ENCODE peak calls at places on chromosomes 7 and 10, in ten cellular contexts. One of them, this sample, is unnamed.

GRCh38 chr7:120993575-120994191 is 5.2 kb downstream of the CPED1 start:
- DNase-seq in CD4-positive, alpha-beta T cell: no peak
- DNase-seq in esophagus squamous epithelium: no peak
- DNase-seq in WTC11: no peak
- DNase-seq in progenitor cell of endocrine pancreas: no peak
- DNase-seq in spleen: no peak
- DNase-seq in mesothelial cell of epicardium: no peak
- DNase-seq in PC-3: peak
- DNase-seq in brain microvascular endothelial cell: no peak
- DNase-seq in HL-60: no peak
- DNase-seq in this sample: peak

GRCh38 chr10:17682236-17682946 is 38.4 kb downstream of the STAM start:
- DNase-seq in WTC11: no peak
- DNase-seq in esophagus squamous epithelium: no peak
- DNase-seq in progenitor cell of endocrine pancreas: no peak
- DNase-seq in PC-3: no peak
- DNase-seq in spleen: no peak
- DNase-seq in CD4-positive, alpha-beta T cell: no peak
- DNase-seq in brain microvascular endothelial cell: no peak
- DNase-seq in HL-60: no peak
- DNase-seq in mesothelial cell of epicardium: no peak
- DNase-seq in this sample: no peak

GRCh38 chr7:44754802-44755697 is 6.4 kb downstream of the ZMIZ2 start:
- DNase-seq in spleen: peak
- DNase-seq in CD4-positive, alpha-beta T cell: no peak
- DNase-seq in HL-60: no peak
- DNase-seq in brain microvascular endothelial cell: no peak
- DNase-seq in progenitor cell of endocrine pancreas: no peak
- DNase-seq in mesothelial cell of epicardium: no peak
- DNase-seq in esophagus squamous epithelium: no peak
- DNase-seq in WTC11: no peak
- DNase-seq in PC-3: no peak
- DNase-seq in this sample: no peak

GRCh38 chr7:138449580-138449979 is 10.5 kb upstream of the TRIM24 start:
- DNase-seq in HL-60: no peak
- DNase-seq in CD4-positive, alpha-beta T cell: peak
- DNase-seq in progenitor cell of endocrine pancreas: no peak
- DNase-seq in mesothelial cell of epicardium: no peak
- DNase-seq in WTC11: peak
- DNase-seq in spleen: no peak
- DNase-seq in esophagus squamous epithelium: no peak
- DNase-seq in PC-3: no peak
- DNase-seq in brain microvascular endothelial cell: no peak
- DNase-seq in this sample: peak

GRCh38 chr10:70985824-70986336 is 97.5 kb upstream of the PCBD1 start:
- DNase-seq in esophagus squamous epithelium: no peak
- DNase-seq in HL-60: no peak
- DNase-seq in brain microvascular endothelial cell: no peak
- DNase-seq in WTC11: no peak
- DNase-seq in PC-3: peak
- DNase-seq in mesothelial cell of epicardium: no peak
- DNase-seq in CD4-positive, alpha-beta T cell: no peak
- DNase-seq in spleen: peak
- DNase-seq in progenitor cell of endocrine pancreas: no peak
- DNase-seq in this sample: no peak

GRCh38 chr7:73831656-73832579 is 1.1 kb downstream of the CLDN4 start:
- DNase-seq in WTC11: peak
- DNase-seq in CD4-positive, alpha-beta T cell: no peak
- DNase-seq in HL-60: no peak
- DNase-seq in spleen: no peak
- DNase-seq in esophagus squamous epithelium: no peak
- DNase-seq in progenitor cell of endocrine pancreas: peak
- DNase-seq in PC-3: peak
- DNase-seq in brain microvascular endothelial cell: no peak
- DNase-seq in mesothelial cell of epicardium: peak
- DNase-seq in this sample: no peak

GRCh38 chr10:119079572-119080520 is 771 bp downstream of the EIF3A start:
- DNase-seq in spleen: peak
- DNase-seq in CD4-positive, alpha-beta T cell: peak
- DNase-seq in brain microvascular endothelial cell: peak
- DNase-seq in PC-3: peak
- DNase-seq in WTC11: peak
- DNase-seq in esophagus squamous epithelium: peak
- DNase-seq in HL-60: no peak
- DNase-seq in mesothelial cell of epicardium: no peak
- DNase-seq in progenitor cell of endocrine pancreas: peak
- DNase-seq in this sample: peak

GRCh38 chr10:15427836-15428414 is 56.8 kb upstream of the FAM171A1 start:
- DNase-seq in WTC11: no peak
- DNase-seq in PC-3: peak
- DNase-seq in brain microvascular endothelial cell: peak
- DNase-seq in HL-60: no peak
- DNase-seq in mesothelial cell of epicardium: no peak
- DNase-seq in esophagus squamous epithelium: no peak
- DNase-seq in progenitor cell of endocrine pancreas: no peak
- DNase-seq in CD4-positive, alpha-beta T cell: no peak
- DNase-seq in spleen: no peak
- DNase-seq in this sample: peak

GRCh38 chr7:111223802-111224253 is 132.9 kb downstream of the LRRN3 start:
- DNase-seq in mesothelial cell of epicardium: no peak
- DNase-seq in progenitor cell of endocrine pancreas: no peak
- DNase-seq in HL-60: no peak
- DNase-seq in brain microvascular endothelial cell: no peak
- DNase-seq in spleen: no peak
- DNase-seq in CD4-positive, alpha-beta T cell: no peak
- DNase-seq in PC-3: no peak
- DNase-seq in esophagus squamous epithelium: no peak
- DNase-seq in WTC11: no peak
- DNase-seq in this sample: no peak

GRCh38 chr7:81776159-81776558 is 6.3 kb upstream of the HGF start:
- DNase-seq in CD4-positive, alpha-beta T cell: no peak
- DNase-seq in PC-3: no peak
- DNase-seq in spleen: no peak
- DNase-seq in WTC11: no peak
- DNase-seq in progenitor cell of endocrine pancreas: no peak
- DNase-seq in mesothelial cell of epicardium: no peak
- DNase-seq in brain microvascular endothelial cell: peak
- DNase-seq in HL-60: peak
- DNase-seq in esophagus squamous epithelium: no peak
- DNase-seq in this sample: no peak

GRCh38 chr7:81780914-81781693 is 11.3 kb upstream of the HGF start:
- DNase-seq in progenitor cell of endocrine pancreas: no peak
- DNase-seq in brain microvascular endothelial cell: no peak
- DNase-seq in HL-60: peak
- DNase-seq in esophagus squamous epithelium: no peak
- DNase-seq in mesothelial cell of epicardium: no peak
- DNase-seq in spleen: no peak
- DNase-seq in WTC11: no peak
- DNase-seq in PC-3: no peak
- DNase-seq in CD4-positive, alpha-beta T cell: no peak
- DNase-seq in this sample: no peak

GRCh38 chr7:81774496-81774895 is 4.6 kb upstream of the HGF start:
- DNase-seq in CD4-positive, alpha-beta T cell: no peak
- DNase-seq in progenitor cell of endocrine pancreas: no peak
- DNase-seq in PC-3: peak
- DNase-seq in mesothelial cell of epicardium: no peak
- DNase-seq in HL-60: no peak
- DNase-seq in esophagus squamous epithelium: no peak
- DNase-seq in brain microvascular endothelial cell: no peak
- DNase-seq in WTC11: no peak
- DNase-seq in spleen: no peak
- DNase-seq in this sample: no peak

GRCh38 chr7:81775560-81775959 is 5.7 kb upstream of the HGF start:
- DNase-seq in mesothelial cell of epicardium: no peak
- DNase-seq in esophagus squamous epithelium: no peak
- DNase-seq in spleen: no peak
- DNase-seq in WTC11: no peak
- DNase-seq in progenitor cell of endocrine pancreas: no peak
- DNase-seq in CD4-positive, alpha-beta T cell: no peak
- DNase-seq in brain microvascular endothelial cell: no peak
- DNase-seq in PC-3: no peak
- DNase-seq in HL-60: no peak
- DNase-seq in this sample: no peak

GRCh38 chr7:81776972-81777371 is 7.1 kb upstream of the HGF start:
- DNase-seq in esophagus squamous epithelium: no peak
- DNase-seq in brain microvascular endothelial cell: no peak
- DNase-seq in mesothelial cell of epicardium: no peak
- DNase-seq in progenitor cell of endocrine pancreas: no peak
- DNase-seq in WTC11: no peak
- DNase-seq in PC-3: peak
- DNase-seq in CD4-positive, alpha-beta T cell: no peak
- DNase-seq in spleen: no peak
- DNase-seq in HL-60: no peak
- DNase-seq in this sample: no peak
- TF ChIP-seq CTCF in esophagus squamous epithelium: no peak
- TF ChIP-seq CTCF in brain microvascular endothelial cell: peak
- TF ChIP-seq CTCF in mesothelial cell of epicardium: no peak
- TF ChIP-seq CTCF in progenitor cell of endocrine pancreas: no peak
- TF ChIP-seq CTCF in WTC11: no peak
- TF ChIP-seq CTCF in PC-3: peak
- TF ChIP-seq CTCF in CD4-positive, alpha-beta T cell: no peak
- TF ChIP-seq CTCF in spleen: no peak
- TF ChIP-seq CTCF in HL-60: no peak
- TF ChIP-seq CTCF in this sample: no peak

GRCh38 chr7:150385240-150385830 is 6.2 kb downstream of the ZNF775 start:
- DNase-seq in progenitor cell of endocrine pancreas: no peak
- DNase-seq in brain microvascular endothelial cell: no peak
- DNase-seq in HL-60: no peak
- DNase-seq in WTC11: peak
- DNase-seq in mesothelial cell of epicardium: no peak
- DNase-seq in PC-3: no peak
- DNase-seq in CD4-positive, alpha-beta T cell: no peak
- DNase-seq in spleen: no peak
- DNase-seq in esophagus squamous epithelium: no peak
- DNase-seq in this sample: no peak

GRCh38 chr7:150389532-150389816 is 10.3 kb downstream of the ZNF775 start:
- DNase-seq in PC-3: no peak
- DNase-seq in esophagus squamous epithelium: no peak
- DNase-seq in HL-60: no peak
- DNase-seq in mesothelial cell of epicardium: no peak
- DNase-seq in CD4-positive, alpha-beta T cell: no peak
- DNase-seq in progenitor cell of endocrine pancreas: no peak
- DNase-seq in WTC11: no peak
- DNase-seq in spleen: peak
- DNase-seq in brain microvascular endothelial cell: no peak
- DNase-seq in this sample: no peak

GRCh38 chr7:150388306-150388705 is 9.2 kb downstream of the ZNF775 start:
- DNase-seq in HL-60: no peak
- DNase-seq in esophagus squamous epithelium: no peak
- DNase-seq in mesothelial cell of epicardium: no peak
- DNase-seq in PC-3: no peak
- DNase-seq in brain microvascular endothelial cell: no peak
- DNase-seq in spleen: peak
- DNase-seq in CD4-positive, alpha-beta T cell: no peak
- DNase-seq in progenitor cell of endocrine pancreas: no peak
- DNase-seq in WTC11: no peak
- DNase-seq in this sample: no peak

GRCh38 chr7:150390206-150390605 is 11.1 kb downstream of the ZNF775 start:
- DNase-seq in brain microvascular endothelial cell: no peak
- DNase-seq in spleen: peak
- DNase-seq in HL-60: no peak
- DNase-seq in WTC11: no peak
- DNase-seq in CD4-positive, alpha-beta T cell: no peak
- DNase-seq in progenitor cell of endocrine pancreas: no peak
- DNase-seq in mesothelial cell of epicardium: no peak
- DNase-seq in PC-3: peak
- DNase-seq in esophagus squamous epithelium: no peak
- DNase-seq in this sample: peak

GRCh38 chr7:150388709-150389531 is 9.8 kb downstream of the ZNF775 start:
- DNase-seq in spleen: peak
- DNase-seq in esophagus squamous epithelium: no peak
- DNase-seq in WTC11: no peak
- DNase-seq in progenitor cell of endocrine pancreas: no peak
- DNase-seq in mesothelial cell of epicardium: no peak
- DNase-seq in HL-60: peak
- DNase-seq in CD4-positive, alpha-beta T cell: no peak
- DNase-seq in brain microvascular endothelial cell: no peak
- DNase-seq in PC-3: no peak
- DNase-seq in this sample: no peak
- TF ChIP-seq CTCF in spleen: peak
- TF ChIP-seq CTCF in esophagus squamous epithelium: peak
- TF ChIP-seq CTCF in WTC11: no peak
- TF ChIP-seq CTCF in progenitor cell of endocrine pancreas: peak
- TF ChIP-seq CTCF in mesothelial cell of epicardium: no peak
- TF ChIP-seq CTCF in HL-60: peak
- TF ChIP-seq CTCF in CD4-positive, alpha-beta T cell: no peak
- TF ChIP-seq CTCF in brain microvascular endothelial cell: peak
- TF ChIP-seq CTCF in PC-3: no peak
- TF ChIP-seq CTCF in this sample: no peak

GRCh38 chr10:75294518-75294865 is 58.7 kb upstream of the COMTD1 start:
- DNase-seq in HL-60: no peak
- DNase-seq in spleen: peak
- DNase-seq in mesothelial cell of epicardium: no peak
- DNase-seq in PC-3: no peak
- DNase-seq in WTC11: peak
- DNase-seq in CD4-positive, alpha-beta T cell: no peak
- DNase-seq in brain microvascular endothelial cell: no peak
- DNase-seq in esophagus squamous epithelium: no peak
- DNase-seq in progenitor cell of endocrine pancreas: peak
- DNase-seq in this sample: no peak

GRCh38 chr10:75295901-75296441 is 60.2 kb upstream of the COMTD1 start:
- DNase-seq in esophagus squamous epithelium: no peak
- DNase-seq in PC-3: no peak
- DNase-seq in mesothelial cell of epicardium: no peak
- DNase-seq in spleen: no peak
- DNase-seq in WTC11: no peak
- DNase-seq in HL-60: no peak
- DNase-seq in progenitor cell of endocrine pancreas: no peak
- DNase-seq in brain microvascular endothelial cell: no peak
- DNase-seq in CD4-positive, alpha-beta T cell: no peak
- DNase-seq in this sample: no peak

GRCh38 chr10:75294031-75294437 is 58.3 kb upstream of the COMTD1 start:
- DNase-seq in esophagus squamous epithelium: no peak
- DNase-seq in progenitor cell of endocrine pancreas: no peak
- DNase-seq in WTC11: no peak
- DNase-seq in CD4-positive, alpha-beta T cell: no peak
- DNase-seq in brain microvascular endothelial cell: no peak
- DNase-seq in spleen: no peak
- DNase-seq in PC-3: peak
- DNase-seq in HL-60: no peak
- DNase-seq in mesothelial cell of epicardium: no peak
- DNase-seq in this sample: no peak

GRCh38 chr10:75293456-75293840 is 57.7 kb upstream of the COMTD1 start:
- DNase-seq in brain microvascular endothelial cell: no peak
- DNase-seq in esophagus squamous epithelium: no peak
- DNase-seq in CD4-positive, alpha-beta T cell: no peak
- DNase-seq in HL-60: no peak
- DNase-seq in WTC11: no peak
- DNase-seq in mesothelial cell of epicardium: no peak
- DNase-seq in spleen: no peak
- DNase-seq in progenitor cell of endocrine pancreas: no peak
- DNase-seq in PC-3: no peak
- DNase-seq in this sample: no peak

GRCh38 chr10:75294866-75295692 is 59.3 kb upstream of the COMTD1 start:
- DNase-seq in brain microvascular endothelial cell: peak
- DNase-seq in PC-3: peak
- DNase-seq in WTC11: peak
- DNase-seq in HL-60: no peak
- DNase-seq in esophagus squamous epithelium: no peak
- DNase-seq in CD4-positive, alpha-beta T cell: peak
- DNase-seq in mesothelial cell of epicardium: peak
- DNase-seq in progenitor cell of endocrine pancreas: peak
- DNase-seq in spleen: peak
- DNase-seq in this sample: peak
- TF ChIP-seq CTCF in brain microvascular endothelial cell: peak
- TF ChIP-seq CTCF in PC-3: peak
- TF ChIP-seq CTCF in WTC11: no peak
- TF ChIP-seq CTCF in HL-60: no peak
- TF ChIP-seq CTCF in esophagus squamous epithelium: peak
- TF ChIP-seq CTCF in CD4-positive, alpha-beta T cell: peak
- TF ChIP-seq CTCF in mesothelial cell of epicardium: no peak
- TF ChIP-seq CTCF in progenitor cell of endocrine pancreas: peak
- TF ChIP-seq CTCF in spleen: no peak
- TF ChIP-seq CTCF in this sample: peak

GRCh38 chr10:87603196-87603595 is 56.5 kb upstream of the PAPSS2 start:
- DNase-seq in spleen: no peak
- DNase-seq in CD4-positive, alpha-beta T cell: no peak
- DNase-seq in brain microvascular endothelial cell: no peak
- DNase-seq in PC-3: no peak
- DNase-seq in progenitor cell of endocrine pancreas: no peak
- DNase-seq in WTC11: no peak
- DNase-seq in mesothelial cell of epicardium: no peak
- DNase-seq in HL-60: no peak
- DNase-seq in esophagus squamous epithelium: no peak
- DNase-seq in this sample: no peak
- TF ChIP-seq CTCF in spleen: no peak
- TF ChIP-seq CTCF in CD4-positive, alpha-beta T cell: no peak
- TF ChIP-seq CTCF in brain microvascular endothelial cell: no peak
- TF ChIP-seq CTCF in PC-3: no peak
- TF ChIP-seq CTCF in progenitor cell of endocrine pancreas: no peak
- TF ChIP-seq CTCF in WTC11: no peak
- TF ChIP-seq CTCF in mesothelial cell of epicardium: no peak
- TF ChIP-seq CTCF in HL-60: no peak
- TF ChIP-seq CTCF in esophagus squamous epithelium: no peak
- TF ChIP-seq CTCF in this sample: no peak

This sample was measured in MCF 10A.